ENCODE peak calls at places on chromosomes 3 and 15, in six cellular contexts. L, W, P, V, O and H are unnamed samples.
A peak's percentile ranks its signal among the peaks of the same experiment; 100 is the strongest.

GRCh38 chr15:45110256-45110820 is 3.6 kb downstream of the DUOX2 start:
- DNase-seq in L (no peak), W (no peak), P (no peak), V (no peak), O (no peak), H (no peak)

GRCh38 chr3:38916706-38917105 is 100.7 kb upstream of the SCN10A start:
- DNase-seq in L (no peak), W (peak; percentile 4), P (no peak), V (peak; percentile 51), O (no peak), H (no peak)

GRCh38 chr3:58206406-58207011 is 4.3 kb downstream of the DNASE1L3 start:
- DNase-seq in L (no peak), W (no peak), P (peak; percentile 41), V (peak; percentile 45), O (no peak), H (no peak)

GRCh38 chr15:74060251-74060650 is 22.1 kb downstream of the GOLGA6A start:
- DNase-seq in L (no peak), W (no peak), P (no peak), V (no peak), O (no peak), H (no peak)

GRCh38 chr15:62909257-62909656 is 133.3 kb upstream of the TPM1 start:
- DNase-seq in L (no peak), W (no peak), P (no peak), V (no peak), O (no peak), H (no peak)

GRCh38 chr3:178436773-178437172 is 99.5 kb upstream of the KCNMB2 start:
- DNase-seq in L (no peak), W (peak; percentile 52), P (no peak), V (peak; percentile 87), O (no peak), H (peak; percentile 60)

GRCh38 chr3:127712461-127712860 is 39.7 kb downstream of the ABTB1 start:
- DNase-seq in L (no peak), W (no peak), P (no peak), V (no peak), O (no peak), H (no peak)

GRCh38 chr15:70096975-70097336 is 761 bp downstream of the TLE3 start:
- DNase-seq in L (no peak), W (no peak), P (peak; percentile 29), V (no peak), O (no peak), H (no peak)

GRCh38 chr3:157204431-157204830 is 44.5 kb upstream of the CCNL1 start:
- DNase-seq in L (no peak), W (peak; percentile 29), P (no peak), V (peak; percentile 74), O (peak; percentile 11), H (no peak)

GRCh38 chr15:73802336-73803105 is 49.4 kb upstream of the INSYN1 start:
- DNase-seq in L (no peak), W (no peak), P (no peak), V (peak; percentile 29), O (no peak), H (no peak)

GRCh38 chr3:113231391-113231790 is 20.0 kb downstream of the BOC start:
- DNase-seq in L (no peak), W (peak; percentile 45), P (no peak), V (peak; percentile 85), O (no peak), H (no peak)

GRCh38 chr3:68878322-68878721 is 54.0 kb downstream of the TAFA4 start:
- DNase-seq in L (peak; percentile 27), W (peak; percentile 7), P (no peak), V (peak; percentile 8), O (no peak), H (no peak)

GRCh38 chr15:96410175-96411055 is 79.9 kb downstream of the NR2F2 start:
- DNase-seq in L (no peak), W (no peak), P (no peak), V (no peak), O (no peak), H (no peak)

GRCh38 chr3:107794664-107795443 is 272.1 kb downstream of the BBX start:
- DNase-seq in L (no peak), W (no peak), P (no peak), V (peak; percentile 48), O (no peak), H (no peak)

GRCh38 chr3:62022312-62022711 is 351.0 kb downstream of the FEZF2 start:
- DNase-seq in L (no peak), W (no peak), P (no peak), V (no peak), O (no peak), H (no peak)

GRCh38 chr3:192825191-192825590 is 92.5 kb downstream of the MB21D2 start:
- DNase-seq in L (no peak), W (no peak), P (no peak), V (peak; percentile 58), O (no peak), H (no peak)

GRCh38 chr3:179610066-179610465 is 5.5 kb downstream of the NDUFB5 start:
- DNase-seq in L (no peak), W (no peak), P (no peak), V (no peak), O (no peak), H (no peak)

GRCh38 chr3:194320744-194321243 is 30.3 kb downstream of the CPN2 start:
- DNase-seq in L (no peak), W (no peak), P (no peak), V (no peak), O (no peak), H (no peak)

GRCh38 chr3:153293222-153293621 is 131.2 kb downstream of the RAP2B start:
- DNase-seq in L (no peak), W (peak; percentile 55), P (no peak), V (peak; percentile 76), O (no peak), H (no peak)

GRCh38 chr3:49880581-49881328 is 11.0 kb upstream of the CAMKV start:
- DNase-seq in L (no peak), W (no peak), P (no peak), V (no peak), O (no peak), H (no peak)

GRCh38 chr15:67048281-67049279 is 16.8 kb upstream of the SMAD3 start:
- DNase-seq in L (no peak), W (peak; percentile 67), P (no peak), V (peak; percentile 83), O (peak; percentile 89), H (no peak)

GRCh38 chr3:31977736-31978135 is 3.3 kb downstream of the OSBPL10 start:
- DNase-seq in L (no peak), W (no peak), P (no peak), V (no peak), O (no peak), H (no peak)

GRCh38 chr15:28106294-28107110 is 7.4 kb upstream of the OCA2 start:
- DNase-seq in L (peak; percentile 39), W (no peak), P (no peak), V (no peak), O (no peak), H (no peak)

GRCh38 chr15:26771168-26771916 is 1.5 kb downstream of the GABRB3 start:
- DNase-seq in L (peak; percentile 90), W (no peak), P (no peak), V (no peak), O (no peak), H (no peak)

GRCh38 chr3:331881-332280 is 135.3 kb downstream of the CHL1 start:
- DNase-seq in L (no peak), W (no peak), P (no peak), V (no peak), O (peak; percentile 55), H (no peak)

DNA sequence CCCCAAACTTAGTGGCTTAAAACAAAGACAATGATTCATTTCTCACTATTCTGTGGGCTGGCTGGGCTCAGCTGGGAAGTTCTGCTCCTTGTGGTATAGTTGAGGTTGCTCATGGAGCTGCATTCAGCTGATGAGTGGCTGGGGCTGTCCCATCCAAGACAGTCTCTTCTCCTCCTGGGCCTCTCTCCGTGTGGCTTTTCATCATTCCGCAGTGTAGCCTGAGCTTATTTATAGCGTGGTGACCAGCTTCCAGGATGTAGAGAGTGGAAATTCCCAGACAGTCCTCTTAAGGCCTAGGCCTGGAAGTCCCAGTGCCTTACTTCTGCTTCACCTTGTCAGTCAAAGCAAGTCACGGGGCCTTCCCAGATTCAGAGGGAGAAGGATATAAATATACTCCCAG is 136.7 kb upstream of the DAZL start:
- DNase-seq in L (no peak), W (no peak), P (no peak), V (peak; percentile 84), O (no peak), H (no peak)
- TF ChIP-seq CTCF in L (no peak), W (no peak), P (no peak), V (peak; percentile 34), O (no peak), H (no peak)

GRCh38 chr15:83732196-83732595 is 78.3 kb downstream of the ADAMTSL3 start:
- DNase-seq in L (no peak), W (no peak), P (no peak), V (no peak), O (no peak), H (no peak)

GRCh38 chr15:83733206-83733605 is 79.3 kb downstream of the ADAMTSL3 start:
- DNase-seq in L (no peak), W (no peak), P (no peak), V (peak; percentile 62), O (no peak), H (no peak)

GRCh38 chr15:83733691-83734090 is 79.8 kb downstream of the ADAMTSL3 start:
- DNase-seq in L (no peak), W (no peak), P (no peak), V (no peak), O (no peak), H (no peak)

GRCh38 chr15:83732770-83733169 is 78.8 kb downstream of the ADAMTSL3 start:
- DNase-seq in L (no peak), W (no peak), P (no peak), V (no peak), O (no peak), H (no peak)

GRCh38 chr15:83734487-83734886 is 80.6 kb downstream of the ADAMTSL3 start:
- DNase-seq in L (peak; percentile 50), W (no peak), P (no peak), V (no peak), O (no peak), H (peak; percentile 20)
- TF ChIP-seq CTCF in L (peak; percentile 33), W (no peak), P (peak; percentile 56), V (peak; percentile 24), O (peak; percentile 56), H (no peak)

GRCh38 chr3:73614385-73614784 is 10.4 kb downstream of the PDZRN3 start:
- DNase-seq in L (no peak), W (peak; percentile 85), P (no peak), V (peak; percentile 99), O (no peak), H (no peak)
- TF ChIP-seq CTCF in L (no peak), W (no peak), P (no peak), V (peak; percentile 32), O (no peak), H (no peak)

DNA sequence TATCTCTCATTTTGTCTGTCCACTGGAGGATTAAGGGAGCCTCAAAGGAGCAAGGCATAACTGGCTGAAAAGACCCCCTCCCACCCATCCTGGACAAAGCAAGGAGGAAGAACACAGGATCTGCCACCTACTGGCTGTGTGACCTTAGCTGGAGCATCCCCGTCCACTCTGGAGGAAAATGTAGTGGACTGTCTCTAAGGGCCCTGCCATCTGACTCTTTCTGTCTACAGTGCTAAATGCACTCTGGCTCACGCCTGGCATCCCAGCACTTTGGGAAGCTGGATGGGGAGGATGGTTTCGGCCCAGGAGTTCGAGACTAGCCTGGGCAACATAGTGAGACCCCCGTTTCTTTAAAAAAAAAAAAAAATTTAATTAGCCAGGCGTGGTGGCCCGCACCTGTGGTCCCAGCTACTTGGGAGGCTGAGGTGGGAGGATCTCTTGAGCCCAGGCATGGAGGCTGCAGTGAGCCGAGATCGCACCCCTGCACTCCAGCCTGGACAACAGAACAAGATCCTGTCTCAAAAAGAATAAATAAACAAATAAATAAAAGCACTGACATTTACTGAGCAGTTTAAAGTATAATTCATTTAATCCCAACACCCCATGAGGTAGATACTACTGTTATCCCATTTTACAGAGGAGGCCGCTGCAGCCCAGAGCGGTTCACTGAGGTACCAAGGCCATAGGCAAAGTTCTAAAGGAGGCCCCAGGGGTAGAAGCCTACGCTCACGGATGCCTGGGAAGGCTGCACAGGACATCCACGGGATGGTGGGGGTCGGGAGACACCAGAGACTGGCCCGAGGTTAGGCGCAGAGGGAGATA is 1.1 kb downstream of the TBC1D2B start:
- DNase-seq in L (no peak), W (no peak), P (no peak), V (peak; percentile 46), O (no peak), H (no peak)
- TF ChIP-seq CTCF in L (no peak), W (peak; percentile 35), P (no peak), V (peak; percentile 44), O (peak; percentile 26), H (no peak)